ENCODE peak calls at places on chromosomes 6 and 20, in seven cellular contexts. W is BE2C, O is activated T-cell treated with anti-CD3 and anti-CD28 coated beads for 1 hour, T is NAMALWA, J is M059J, H is HEK293T, K is T-helper 22 cell. D is an unnamed sample.

GRCh38 chr6:67292169-67292568 is 1342.9 kb upstream of the ADGRB3 start:
- DNase-seq in W (no peak), O (no peak), T (no peak), J (no peak), H (no peak), K (no peak), D (no peak)

GRCh38 chr6:62803094-62803493 is 408.2 kb upstream of the FKBP1C start:
- DNase-seq in W (no peak), O (no peak), T (no peak), J (no peak), H (no peak), K (no peak), D (peak; percentile 10)

GRCh38 chr20:40744494-40745175 is 55.6 kb upstream of the MAFB start:
- DNase-seq in W (no peak), O (no peak), T (peak; percentile 72), J (no peak), H (no peak), K (no peak), D (no peak)

GRCh38 chr6:25637211-25637610 is 14.8 kb upstream of the SCGN start:
- DNase-seq in W (no peak), O (no peak), T (no peak), J (no peak), H (no peak), K (no peak), D (no peak)

GRCh38 chr6:14498748-14499147 is 381.2 kb downstream of the CD83 start:
- DNase-seq in W (no peak), O (no peak), T (no peak), J (no peak), H (no peak), K (no peak), D (no peak)

GRCh38 chr6:30100585-30101422 is 12.1 kb downstream of the TRIM31 start:
- DNase-seq in W (no peak), O (no peak), T (no peak), J (peak; percentile 71), H (no peak), K (no peak), D (no peak)

GRCh38 chr20:54044156-54044555 is 26.2 kb downstream of the BCAS1 start:
- DNase-seq in W (no peak), O (no peak), T (no peak), J (peak; percentile 85), H (no peak), K (no peak), D (peak; percentile 19)

GRCh38 chr6:79656134-79656533 is 25.0 kb downstream of the SH3BGRL2 start:
- DNase-seq in W (no peak), O (no peak), T (no peak), J (peak; percentile 12), H (no peak), K (no peak), D (no peak)

GRCh38 chr6:13892007-13892640 is 32.6 kb upstream of the RNF182 start:
- DNase-seq in W (no peak), O (no peak), T (no peak), J (no peak), H (no peak), K (no peak), D (no peak)

GRCh38 chr20:23156170-23156841 is 70.2 kb upstream of the CD93 start:
- DNase-seq in W (no peak), O (no peak), T (no peak), J (peak; percentile 99), H (no peak), K (no peak), D (peak; percentile 85)

GRCh38 chr20:6108330-6108729 is 14.5 kb downstream of the FERMT1 start:
- DNase-seq in W (no peak), O (no peak), T (no peak), J (no peak), H (no peak), K (no peak), D (no peak)

GRCh38 chr6:11944111-11944510 is 68.0 kb upstream of the HIVEP1 start:
- DNase-seq in W (no peak), O (no peak), T (no peak), J (no peak), H (no peak), K (no peak), D (no peak)